ENCODE peak calls at places on chromosomes 11 and 22, in ten cellular contexts. V is cardiac muscle cell; E is A549; Q is adrenal gland; T is IMR-90; K is PC-9; N is CD8-positive, alpha-beta T cell; G is thyroid gland; S is PC-3; L is AG04449. U is an unnamed sample.

GRCh38 chr11:19083166-19083565 is 22.6 kb upstream of the MRGPRX2 start:
- DNase-seq in L (no peak), K (no peak), V (no peak), T (no peak), N (no peak), S (no peak), Q (no peak), G (no peak), E (no peak), U (no peak)

GRCh38 chr22:33918676-33919590 is 1.3 kb downstream of the LARGE1 start:
- DNase-seq in K (no peak), T (peak; percentile 45), Q (peak; percentile 39), S (no peak), L (no peak), G (no peak), E (no peak), V (peak; percentile 20), N (no peak), U (no peak)

GRCh38 chr22:17120711-17121234 is 387 bp downstream of the TMEM121B start:
- DNase-seq in G (no peak), T (no peak), N (no peak), S (no peak), V (no peak), L (no peak), Q (no peak), E (no peak), K (no peak), U (no peak)

GRCh38 chr11:15815246-15816209 is 540.8 kb downstream of the SOX6 start:
- DNase-seq in N (no peak), S (no peak), L (no peak), T (no peak), Q (no peak), V (peak; percentile 77), E (no peak), K (no peak), G (no peak), U (peak; percentile 5)

GRCh38 chr11:111737180-111737876 is 28.9 kb downstream of the PPP2R1B start:
- DNase-seq in S (no peak), Q (no peak), K (no peak), L (no peak), T (no peak), G (no peak), N (no peak), E (no peak), V (no peak), U (no peak)

GRCh38 chr11:79406376-79406775 is 34.5 kb downstream of the TENM4 start:
- DNase-seq in V (no peak), G (no peak), E (no peak), Q (no peak), S (no peak), K (no peak), L (no peak), T (no peak), N (no peak), U (no peak)

GRCh38 chr11:78683774-78684173 is 109.1 kb upstream of the NARS2 start:
- DNase-seq in E (no peak), T (no peak), V (no peak), K (no peak), Q (no peak), G (no peak), S (no peak), L (no peak), N (no peak), U (no peak)

GRCh38 chr11:116641561-116642045 is 131.2 kb downstream of the BUD13 start:
- DNase-seq in T (no peak), G (peak; percentile 59), V (peak; percentile 37), S (peak; percentile 80), K (no peak), L (no peak), Q (peak; percentile 51), E (peak; percentile 50), N (no peak), U (no peak)

GRCh38 chr11:103097279-103097678 is 5.3 kb upstream of the DCUN1D5 start:
- DNase-seq in T (no peak), V (no peak), K (no peak), G (no peak), Q (no peak), E (no peak), S (no peak), N (no peak), L (no peak), U (no peak)

GRCh38 chr11:45156201-45156600 is 9.8 kb downstream of the PRDM11 start:
- DNase-seq in E (no peak), K (no peak), V (no peak), G (no peak), Q (no peak), T (no peak), L (no peak), N (no peak), S (no peak), U (no peak)
- TF ChIP-seq CTCF in E (no peak), K (no peak), V (no peak), G (no peak), Q (no peak), T (no peak), L (no peak), N (no peak), S (no peak), U (no peak)

GRCh38 chr22:46260038-46260437 is 3.1 kb downstream of the PKDREJ start:
- DNase-seq in T (no peak), K (no peak), G (no peak), E (no peak), Q (no peak), L (no peak), N (no peak), V (no peak), S (no peak), U (no peak)

GRCh38 chr22:46263208-46263575 is at the start of gene PKDREJ:
- DNase-seq in Q (no peak), L (no peak), E (no peak), T (no peak), N (no peak), K (no peak), G (no peak), V (no peak), S (no peak), U (no peak)

GRCh38 chr22:46259374-46259773 is 3.8 kb downstream of the PKDREJ start:
- DNase-seq in S (no peak), E (no peak), L (no peak), N (no peak), G (no peak), T (no peak), V (no peak), K (no peak), Q (peak; percentile 42), U (no peak)

GRCh38 chr22:46267431-46268279 is at the start of gene TTC38:
- DNase-seq in Q (peak; percentile 97), K (peak; percentile 82), T (peak; percentile 60), N (peak; percentile 13), L (no peak), V (peak; percentile 90), G (peak; percentile 95), E (peak; percentile 87), S (peak; percentile 81), U (peak; percentile 13)

DNA sequence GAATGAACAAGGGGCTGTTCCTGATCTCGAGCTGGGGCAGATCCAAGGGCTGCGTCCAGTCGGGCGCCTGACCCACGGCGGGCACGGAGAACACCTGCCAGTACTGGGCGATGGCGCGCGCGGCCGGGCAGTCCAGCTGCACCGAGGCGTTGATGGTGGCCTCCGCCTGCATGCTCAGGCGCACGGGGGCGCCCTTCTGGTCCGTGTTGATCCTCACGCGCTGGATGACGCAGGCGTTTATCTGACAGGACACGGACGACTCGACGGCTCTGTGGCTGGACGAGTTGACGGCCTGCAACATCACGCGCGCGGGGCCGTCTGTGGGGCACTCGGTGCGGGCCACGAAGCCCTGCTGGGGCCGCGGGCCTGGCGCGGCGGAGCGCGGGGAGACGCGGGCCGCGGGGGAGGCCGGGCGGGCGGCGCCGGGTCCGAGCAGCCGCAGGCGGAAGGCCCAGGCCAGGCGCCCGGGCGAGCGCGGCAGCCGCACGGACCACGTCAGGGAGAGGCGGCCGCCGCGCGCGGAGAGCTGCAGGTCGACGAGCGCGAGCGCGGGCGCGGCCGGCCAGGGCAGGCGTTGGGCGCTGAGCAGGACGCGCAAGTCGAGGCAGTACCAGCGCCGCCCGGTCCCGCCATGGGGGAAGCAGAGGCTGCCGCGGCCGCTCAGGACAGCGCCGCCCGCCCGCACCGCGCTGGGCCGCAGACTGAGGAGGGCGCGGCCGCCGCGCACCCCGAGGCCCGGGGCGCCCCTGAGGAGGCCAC is 515 bp downstream of the PKDREJ start:
- DNase-seq in T (peak; percentile 35), L (no peak), Q (peak; percentile 73), E (no peak), K (no peak), N (no peak), V (peak; percentile 67), S (no peak), G (peak; percentile 66), U (no peak)
- H3K4me3 ChIP-seq in T (no peak overlapping the region), L (no peak overlapping the region), Q (no peak overlapping the region), E (no peak overlapping the region), K (no peak overlapping the region), N (no peak overlapping the region), V (no peak overlapping the region), S (no peak overlapping the region), G (no peak overlapping the region), U (no peak overlapping the region)

DNA sequence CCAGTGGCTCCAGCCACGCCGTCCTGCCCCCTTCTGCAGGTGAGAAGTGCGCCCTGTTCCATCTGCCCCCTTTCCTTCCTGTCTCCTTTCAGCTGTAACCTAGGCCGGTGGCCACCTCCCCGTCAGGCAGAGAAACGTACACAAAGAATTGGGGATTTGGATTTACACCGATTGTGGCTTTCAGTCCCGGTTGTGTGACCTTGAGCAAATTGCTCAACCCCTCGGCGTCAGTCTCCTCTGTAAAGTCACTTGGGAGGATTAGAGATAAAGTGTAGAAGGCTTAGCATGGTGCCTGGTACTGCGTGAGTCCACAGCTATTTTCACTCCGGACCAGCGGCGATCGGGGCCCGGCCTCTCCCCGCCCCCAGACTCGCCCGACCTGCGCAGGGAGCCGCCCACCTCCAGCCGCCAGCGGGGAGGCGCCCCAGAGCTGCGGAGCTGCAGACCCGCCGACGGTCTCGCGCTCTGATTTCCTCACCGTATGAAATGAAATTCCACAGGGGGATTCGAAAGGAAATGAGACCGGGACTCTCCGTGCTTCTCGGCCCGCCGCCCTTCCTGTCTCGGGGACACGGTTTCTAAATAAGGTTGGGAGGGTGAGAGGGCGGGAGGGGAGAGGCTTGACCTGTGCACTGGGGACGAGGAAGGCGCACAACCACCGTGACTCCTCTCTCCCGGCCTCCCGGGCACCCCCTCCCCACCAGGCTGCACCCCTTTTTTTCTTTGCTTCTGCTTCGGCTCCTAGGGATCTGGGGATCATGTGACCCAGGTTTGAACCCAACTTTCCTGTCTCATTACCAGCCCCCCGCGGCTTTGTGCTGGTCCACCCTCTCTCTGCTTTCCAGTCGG is 703 bp upstream of the FZD4 start:
- DNase-seq in K (peak; percentile 77), N (no peak), T (peak; percentile 61), G (peak; percentile 89), E (peak; percentile 85), S (peak; percentile 83), L (no peak), V (peak; percentile 89), Q (peak; percentile 86), U (no peak)
- TF ChIP-seq CTCF in K (peak; percentile 54), N (no peak), T (peak; percentile 34), G (no peak), E (peak; percentile 38), S (peak; percentile 47), L (peak; percentile 30), V (peak; percentile 16), Q (peak; percentile 35), U (no peak)

GRCh38 chr11:71155846-71156245 is 96.5 kb downstream of the SHANK2 start:
- DNase-seq in G (no peak), V (no peak), E (no peak), T (no peak), S (no peak), Q (no peak), L (no peak), N (no peak), K (peak; percentile 35), U (no peak)
- H3K4me3 ChIP-seq in G (no peak overlapping the region), V (no peak overlapping the region), E (no peak overlapping the region), T (no peak overlapping the region), S (no peak overlapping the region), Q (no peak overlapping the region), L (no peak overlapping the region), N (no peak overlapping the region), K (no peak overlapping the region), U (no peak overlapping the region)

U was measured in AG09309.